ENCODE peak calls at places on chromosomes 16 and 17, in ten cellular contexts. E, K, W, Y, J, A, R, N, O and S are unnamed samples.

GRCh38 chr17:68200689-68201424 is 47.0 kb upstream of the AMZ2 start:
- DNase-seq in E (peak; percentile 96), K (peak; percentile 73), W (peak; percentile 62), Y (peak; percentile 77), J (peak; percentile 75), A (peak; percentile 47), R (peak; percentile 65), N (peak; percentile 81), O (peak; percentile 87), S (peak; percentile 62)

GRCh38 chr17:40536731-40537171 is 28.5 kb downstream of the CCR7 start:
- DNase-seq in E (no peak), K (peak; percentile 65), W (peak; percentile 75), Y (no peak), J (no peak), A (peak; percentile 84), R (peak; percentile 55), N (no peak), O (no peak), S (peak; percentile 56)

GRCh38 chr16:27945233-27945975 is 118.1 kb downstream of the GSG1L start:
- DNase-seq in E (no peak), K (no peak), W (no peak), Y (no peak), J (no peak), A (no peak), R (no peak), N (no peak), O (no peak), S (no peak)

GRCh38 chr16:85753976-85754375 is 3.1 kb upstream of the C16orf74 start:
- DNase-seq in E (no peak), K (no peak), W (no peak), Y (no peak), J (no peak), A (no peak), R (no peak), N (no peak), O (no peak), S (no peak)

GRCh38 chr16:11418506-11418905 is 73.2 kb downstream of the RMI2 start:
- DNase-seq in E (no peak), K (peak; percentile 64), W (no peak), Y (no peak), J (no peak), A (no peak), R (no peak), N (no peak), O (no peak), S (no peak)

GRCh38 chr16:50458694-50459271 is 89.4 kb upstream of the NKD1 start:
- DNase-seq in E (no peak), K (no peak), W (no peak), Y (no peak), J (no peak), A (no peak), R (no peak), N (no peak), O (no peak), S (no peak)

GRCh38 chr17:50352072-50352692 is 6.3 kb downstream of the XYLT2 start:
- DNase-seq in E (no peak), K (no peak), W (no peak), Y (no peak), J (no peak), A (no peak), R (peak; percentile 21), N (no peak), O (no peak), S (no peak)

GRCh38 chr17:47810901-47811635 is 10.5 kb downstream of the OSBPL7 start:
- DNase-seq in E (no peak), K (peak; percentile 13), W (no peak), Y (no peak), J (no peak), A (no peak), R (no peak), N (no peak), O (no peak), S (no peak)

GRCh38 chr17:76922084-76922483 is 53.9 kb downstream of the MGAT5B start:
- DNase-seq in E (no peak), K (no peak), W (no peak), Y (no peak), J (no peak), A (no peak), R (no peak), N (no peak), O (no peak), S (no peak)

GRCh38 chr16:82509636-82510035 is 117.1 kb upstream of the CDH13 start:
- DNase-seq in E (no peak), K (no peak), W (no peak), Y (no peak), J (no peak), A (no peak), R (no peak), N (no peak), O (no peak), S (peak; percentile 14)

GRCh38 chr17:59763861-59764260 is 56.4 kb downstream of the VMP1 start:
- DNase-seq in E (no peak), K (peak; percentile 75), W (peak; percentile 95), Y (no peak), J (no peak), A (no peak), R (no peak), N (no peak), O (peak; percentile 43), S (peak; percentile 89)

DNA sequence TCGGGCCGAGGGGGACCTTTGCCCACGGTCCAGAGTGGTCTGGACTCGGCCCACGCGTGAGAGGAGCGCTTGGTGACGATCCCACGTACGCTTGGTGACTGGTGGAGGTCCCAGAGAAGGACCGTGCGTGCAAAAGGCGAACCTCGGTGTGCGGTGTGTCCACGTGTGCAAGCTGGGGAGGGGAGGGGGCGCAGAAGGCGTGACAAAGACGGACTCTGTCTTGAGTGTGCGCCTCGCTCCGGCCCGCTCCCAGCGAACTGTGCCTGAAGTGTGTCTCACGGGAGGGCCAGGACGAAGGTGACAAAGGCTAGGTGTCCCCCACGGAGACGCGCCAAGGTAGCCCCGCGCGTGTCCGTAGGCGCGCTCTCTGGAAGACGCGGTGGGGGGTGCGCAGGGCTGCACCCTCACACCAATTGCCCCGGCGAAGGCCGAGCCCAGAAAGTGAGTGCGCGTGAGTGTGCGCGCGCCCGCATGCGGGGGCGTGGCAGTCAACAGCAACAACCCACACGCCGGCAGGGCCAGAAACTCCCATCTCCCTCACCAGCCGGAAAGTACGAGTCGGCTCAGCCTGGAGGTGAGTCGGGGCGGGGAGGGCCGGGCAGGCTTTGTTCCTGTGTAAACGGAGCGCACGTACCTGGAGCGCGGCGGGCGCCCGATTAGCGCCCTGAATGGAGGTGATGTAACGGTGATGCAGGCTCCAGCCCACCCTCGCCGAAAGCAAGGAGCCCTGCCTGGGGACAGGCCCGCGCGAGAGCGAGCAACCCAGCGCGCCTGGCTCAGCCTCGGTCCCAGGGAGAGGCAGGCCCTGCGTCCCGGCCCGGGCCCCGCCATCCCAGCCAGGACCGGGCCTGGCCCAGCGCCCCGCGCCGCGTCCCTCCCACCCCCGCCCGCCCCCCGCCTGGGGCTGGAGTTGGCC is at the start of gene GPRC5C:
- DNase-seq in E (peak; percentile 89), K (peak; percentile 84), W (no peak), Y (peak; percentile 96), J (peak; percentile 37), A (peak; percentile 96), R (peak; percentile 89), N (peak; percentile 85), O (peak; percentile 90), S (peak; percentile 46)
- H3K4me1 ChIP-seq in E (peaks cover 35% of the 10 kb centered on the region), K (peaks cover 38% of the 10 kb centered on the region), W (no peaks in the 10 kb centered on the region), Y (peaks cover 37% of the 10 kb centered on the region), J (peaks cover 11% of the 10 kb centered on the region), A (peaks cover 22% of the 10 kb centered on the region), R (peaks cover 35% of the 10 kb centered on the region), N (peaks cover 18% of the 10 kb centered on the region), O (peaks cover 5% of the 10 kb centered on the region), S (no peaks in the 10 kb centered on the region)

DNA sequence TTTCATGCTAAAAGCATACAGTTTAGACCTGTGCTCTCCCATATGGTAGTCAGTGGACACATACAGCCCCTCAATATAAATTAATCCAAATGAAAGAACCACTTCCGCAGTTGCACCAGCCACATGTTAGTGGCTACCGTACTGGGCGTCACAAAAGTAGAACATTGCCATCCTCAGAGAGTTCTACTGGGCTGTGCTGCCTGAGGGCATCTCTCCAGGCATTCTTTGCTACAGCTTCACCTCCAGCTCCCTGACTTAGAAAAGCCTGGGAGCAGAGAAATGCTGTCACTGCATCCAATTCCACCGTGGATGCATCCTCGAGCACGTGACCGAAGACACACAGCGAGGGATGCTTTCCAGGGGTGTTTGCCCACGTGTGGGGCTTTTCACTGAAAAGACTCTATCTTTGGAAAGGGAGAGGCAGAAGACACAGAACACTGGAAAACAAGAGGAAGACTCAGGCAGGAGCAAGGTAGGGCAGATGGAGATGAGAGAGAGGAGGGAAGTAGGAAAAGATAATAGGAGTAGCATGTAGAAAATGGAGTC is 86.4 kb downstream of the GAS7 start:
- DNase-seq in E (no peak), K (no peak), W (no peak), Y (no peak), J (no peak), A (no peak), R (no peak), N (no peak), O (no peak), S (no peak)
- H3K4me1 ChIP-seq in E (peaks cover 42% of the 10 kb centered on the region), K (peaks cover 7% of the 10 kb centered on the region), W (peaks cover 13% of the 10 kb centered on the region), Y (peaks cover 14% of the 10 kb centered on the region), J (peaks cover 28% of the 10 kb centered on the region), A (no peaks in the 10 kb centered on the region), R (peaks cover 3% of the 10 kb centered on the region), N (no peaks in the 10 kb centered on the region), O (peaks cover 11% of the 10 kb centered on the region), S (peaks cover 14% of the 10 kb centered on the region)

GRCh38 chr17:27543958-27544349 is 87.0 kb upstream of the LGALS9 start:
- DNase-seq in E (no peak), K (no peak), W (no peak), Y (no peak), J (no peak), A (no peak), R (no peak), N (no peak), O (no peak), S (no peak)
- H3K4me1 ChIP-seq in E (peaks cover 71% of the 10 kb centered on the region), K (no peaks in the 10 kb centered on the region), W (peaks cover 49% of the 10 kb centered on the region), Y (peaks cover 87% of the 10 kb centered on the region), J (peaks cover 13% of the 10 kb centered on the region), A (no peaks in the 10 kb centered on the region), R (peaks cover 4% of the 10 kb centered on the region), N (peaks cover 6% of the 10 kb centered on the region), O (peaks cover 10% of the 10 kb centered on the region), S (peaks cover 9% of the 10 kb centered on the region)

DNA sequence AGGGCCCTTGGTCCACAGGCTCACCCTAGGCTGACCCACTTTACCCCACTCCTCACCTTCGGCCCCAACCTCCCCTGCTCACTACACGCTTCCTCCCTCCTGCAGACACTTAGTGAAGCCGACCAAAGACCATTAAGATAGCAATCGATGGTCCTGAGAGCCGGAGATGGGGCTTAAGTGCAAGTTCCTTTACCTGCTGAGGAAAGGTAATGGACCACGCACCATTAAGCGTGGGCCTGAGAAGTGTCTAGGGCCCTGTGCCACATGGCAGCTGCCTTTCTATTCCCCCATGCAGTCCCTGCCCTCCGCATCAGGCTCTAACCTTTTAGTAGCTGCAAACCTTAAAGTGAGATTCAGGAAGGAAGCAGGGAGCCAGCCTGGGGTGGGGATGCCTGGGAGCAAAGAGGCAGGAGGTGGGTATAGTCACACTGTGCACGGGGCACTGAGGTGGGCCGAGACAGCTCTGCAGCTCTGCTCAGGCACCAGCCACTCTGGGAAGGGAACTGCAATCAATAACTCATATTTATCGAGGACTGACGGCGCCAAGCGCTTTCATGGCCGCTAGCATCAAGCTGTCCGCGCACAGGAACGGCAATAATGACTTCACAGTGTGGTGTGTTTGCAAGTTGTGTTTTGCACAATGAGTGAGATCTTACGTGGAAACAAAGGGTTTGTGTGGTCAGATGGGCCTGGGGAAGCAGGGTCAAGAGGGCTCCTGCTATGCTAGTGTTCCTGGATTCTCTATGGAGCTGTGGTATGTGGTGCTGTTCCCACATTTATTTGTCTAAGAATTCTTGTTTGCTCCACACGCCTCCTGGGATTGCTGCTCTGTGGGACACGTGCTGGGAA is 84.9 kb upstream of the CDC42EP4 start:
- DNase-seq in E (peak; percentile 36), K (no peak), W (peak; percentile 4), Y (no peak), J (no peak), A (no peak), R (no peak), N (no peak), O (no peak), S (no peak)
- H3K4me1 ChIP-seq in E (no peaks in the 10 kb centered on the region), K (no peaks in the 10 kb centered on the region), W (no peaks in the 10 kb centered on the region), Y (no peaks in the 10 kb centered on the region), J (no peaks in the 10 kb centered on the region), A (no peaks in the 10 kb centered on the region), R (no peaks in the 10 kb centered on the region), N (no peaks in the 10 kb centered on the region), O (no peaks in the 10 kb centered on the region), S (no peaks in the 10 kb centered on the region)